ENCODE peak calls at places on chromosomes 12 and 14, in six cellular contexts. One of them, this sample, is unnamed.
A peak's percentile ranks its signal among the peaks of the same experiment; 100 is the strongest.

GRCh38 chr14:21268612-21269251 is 510 bp downstream of the HNRNPC start:
- DNase-seq in IMR-90: peak; percentile 65
- DNase-seq in HepG2: peak; percentile 77
- DNase-seq in K562: peak; percentile 42
- DNase-seq in HEK293T: no peak
- DNase-seq in GM12878: no peak
- DNase-seq in this sample: peak; percentile 78

GRCh38 chr12:99911076-99911475 is 73.7 kb downstream of the ANKS1B start:
- DNase-seq in IMR-90: peak; percentile 89
- DNase-seq in HepG2: peak; percentile 5
- DNase-seq in K562: no peak
- DNase-seq in HEK293T: no peak
- DNase-seq in GM12878: no peak
- DNase-seq in this sample: peak; percentile 50

GRCh38 chr12:129201029-129201428 is 347.8 kb downstream of the GLT1D1 start:
- DNase-seq in IMR-90: no peak
- DNase-seq in HepG2: no peak
- DNase-seq in K562: no peak
- DNase-seq in HEK293T: no peak
- DNase-seq in GM12878: no peak
- DNase-seq in this sample: no peak

GRCh38 chr12:108696111-108696995 is 35.0 kb downstream of the CORO1C start:
- DNase-seq in IMR-90: peak; percentile 100
- DNase-seq in HepG2: no peak
- DNase-seq in K562: peak; percentile 58
- DNase-seq in HEK293T: no peak
- DNase-seq in GM12878: no peak
- DNase-seq in this sample: no peak

GRCh38 chr12:105205322-105206048 is 30.5 kb downstream of the APPL2 start:
- DNase-seq in IMR-90: no peak
- DNase-seq in HepG2: no peak
- DNase-seq in K562: no peak
- DNase-seq in HEK293T: no peak
- DNase-seq in GM12878: no peak
- DNase-seq in this sample: no peak

GRCh38 chr14:73634333-73634833 is 10.4 kb upstream of the DNAL1 start:
- DNase-seq in IMR-90: no peak
- DNase-seq in HepG2: no peak
- DNase-seq in K562: no peak
- DNase-seq in HEK293T: no peak
- DNase-seq in GM12878: no peak
- DNase-seq in this sample: no peak

GRCh38 chr12:105431537-105431936 is 101.0 kb downstream of the C12orf75 start:
- DNase-seq in IMR-90: no peak
- DNase-seq in HepG2: no peak
- DNase-seq in K562: no peak
- DNase-seq in HEK293T: no peak
- DNase-seq in GM12878: no peak
- DNase-seq in this sample: no peak

GRCh38 chr14:95346266-95346665 is 26.6 kb upstream of the CLMN start:
- DNase-seq in IMR-90: no peak
- DNase-seq in HepG2: no peak
- DNase-seq in K562: no peak
- DNase-seq in HEK293T: no peak
- DNase-seq in GM12878: no peak
- DNase-seq in this sample: no peak

GRCh38 chr12:124684496-124684895 is 117.1 kb upstream of the NCOR2 start:
- DNase-seq in IMR-90: peak; percentile 11
- DNase-seq in HepG2: no peak
- DNase-seq in K562: no peak
- DNase-seq in HEK293T: no peak
- DNase-seq in GM12878: no peak
- DNase-seq in this sample: no peak

DNA sequence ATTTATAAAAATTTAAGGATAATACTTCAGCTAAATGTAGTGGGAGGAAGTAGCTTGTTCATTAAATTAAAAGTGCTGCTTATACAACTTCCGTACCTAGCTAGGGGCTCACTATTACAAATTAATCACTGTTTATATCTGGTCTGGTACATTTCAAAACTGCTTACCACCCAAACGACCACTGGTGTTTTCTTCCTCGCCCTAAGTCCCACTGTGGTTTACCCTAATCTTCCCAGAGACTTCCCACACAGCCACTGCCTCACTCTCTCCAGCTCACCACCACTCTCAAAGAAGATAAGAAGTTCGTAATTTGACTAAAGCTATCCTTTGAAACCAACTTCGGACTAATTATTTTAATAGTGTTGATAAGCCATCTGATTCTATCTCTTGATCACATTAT is 62.6 kb downstream of the PLXNC1 start:
- DNase-seq in IMR-90: no peak
- DNase-seq in HepG2: no peak
- DNase-seq in K562: no peak
- DNase-seq in HEK293T: no peak
- DNase-seq in GM12878: no peak
- DNase-seq in this sample: no peak
- TF ChIP-seq BHLHE40 in IMR-90: no peak
- TF ChIP-seq BHLHE40 in HepG2: no peak
- TF ChIP-seq BHLHE40 in K562: no peak
- TF ChIP-seq BHLHE40 in HEK293T: no peak
- TF ChIP-seq BHLHE40 in GM12878: no peak
- TF ChIP-seq BHLHE40 in this sample: no peak

GRCh38 chr12:57522887-57523705 is 472 bp downstream of the MBD6 start:
- DNase-seq in IMR-90: peak; percentile 49
- DNase-seq in HepG2: no peak
- DNase-seq in K562: peak; percentile 92
- DNase-seq in HEK293T: peak; percentile 56
- DNase-seq in GM12878: no peak
- DNase-seq in this sample: peak; percentile 46

GRCh38 chr12:57522019-57522886 is at the start of gene MBD6:
- DNase-seq in IMR-90: peak; percentile 91
- DNase-seq in HepG2: peak; percentile 89
- DNase-seq in K562: no peak
- DNase-seq in HEK293T: peak; percentile 92
- DNase-seq in GM12878: peak; percentile 86
- DNase-seq in this sample: peak; percentile 96

GRCh38 chr12:57520008-57520726 is at the start of gene DDIT3:
- DNase-seq in IMR-90: peak; percentile 98
- DNase-seq in HepG2: peak; percentile 97
- DNase-seq in K562: peak; percentile 95
- DNase-seq in HEK293T: peak; percentile 95
- DNase-seq in GM12878: peak; percentile 91
- DNase-seq in this sample: peak; percentile 99

GRCh38 chr12:57519758-57520007 is 631 bp downstream of the DDIT3 start:
- DNase-seq in IMR-90: no peak
- DNase-seq in HepG2: no peak
- DNase-seq in K562: no peak
- DNase-seq in HEK293T: no peak
- DNase-seq in GM12878: no peak
- DNase-seq in this sample: no peak

GRCh38 chr12:57521475-57522018 is 1.1 kb upstream of the MBD6 start:
- DNase-seq in IMR-90: peak; percentile 61
- DNase-seq in HepG2: peak; percentile 72
- DNase-seq in K562: no peak
- DNase-seq in HEK293T: no peak
- DNase-seq in GM12878: no peak
- DNase-seq in this sample: peak; percentile 70
- TF ChIP-seq BHLHE40 in IMR-90: no peak
- TF ChIP-seq BHLHE40 in HepG2: no peak
- TF ChIP-seq BHLHE40 in K562: peak; percentile 22
- TF ChIP-seq BHLHE40 in HEK293T: no peak
- TF ChIP-seq BHLHE40 in GM12878: no peak
- TF ChIP-seq BHLHE40 in this sample: no peak

GRCh38 chr12:109727746-109728726 is 14.4 kb downstream of the FAM222A start:
- DNase-seq in IMR-90: no peak
- DNase-seq in HepG2: no peak
- DNase-seq in K562: no peak
- DNase-seq in HEK293T: no peak
- DNase-seq in GM12878: no peak
- DNase-seq in this sample: no peak
- TF ChIP-seq BHLHE40 in IMR-90: no peak
- TF ChIP-seq BHLHE40 in HepG2: no peak
- TF ChIP-seq BHLHE40 in K562: no peak
- TF ChIP-seq BHLHE40 in HEK293T: no peak
- TF ChIP-seq BHLHE40 in GM12878: no peak
- TF ChIP-seq BHLHE40 in this sample: no peak

DNA sequence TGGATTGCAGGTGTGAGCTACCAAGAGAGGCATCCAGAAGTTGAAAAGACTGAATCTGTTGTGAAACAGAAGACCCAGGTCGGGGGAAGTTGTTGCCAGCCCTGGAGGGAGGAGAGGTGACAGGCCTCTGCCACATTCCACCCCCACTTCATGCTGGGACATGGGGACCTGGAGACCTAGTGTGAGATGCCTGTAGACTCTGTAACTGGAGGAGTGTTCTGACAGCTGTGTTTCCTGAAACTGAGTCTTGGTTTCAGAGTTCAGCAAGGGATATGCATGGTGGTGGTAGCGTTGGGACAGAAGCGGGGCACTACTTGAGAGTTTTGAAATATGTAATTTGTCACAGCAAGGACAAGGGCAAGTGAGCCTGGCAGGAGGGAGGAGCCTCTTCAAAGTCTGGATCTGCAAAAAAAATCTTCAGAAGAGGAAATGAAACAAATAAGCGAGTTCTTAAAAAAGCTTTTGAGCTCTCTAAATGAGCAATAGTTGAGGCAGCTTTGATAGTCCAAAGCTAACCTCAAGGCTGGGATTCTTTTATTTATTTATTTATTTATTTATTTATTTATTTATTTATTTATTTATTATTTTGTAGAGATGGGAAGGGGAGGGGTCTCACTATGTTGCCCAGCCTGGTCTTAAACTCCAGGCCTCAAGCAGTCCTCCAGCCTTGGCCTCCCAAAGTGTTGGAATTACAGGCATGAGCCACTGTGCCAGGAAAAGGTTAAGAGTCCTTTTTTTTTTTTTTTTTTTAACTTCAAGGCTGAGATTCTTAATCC is 58.9 kb upstream of the EEA1 start:
- DNase-seq in IMR-90: no peak
- DNase-seq in HepG2: peak; percentile 45
- DNase-seq in K562: no peak
- DNase-seq in HEK293T: no peak
- DNase-seq in GM12878: peak; percentile 98
- DNase-seq in this sample: no peak
- TF ChIP-seq BHLHE40 in IMR-90: no peak
- TF ChIP-seq BHLHE40 in HepG2: no peak
- TF ChIP-seq BHLHE40 in K562: no peak
- TF ChIP-seq BHLHE40 in HEK293T: no peak
- TF ChIP-seq BHLHE40 in GM12878: peak; percentile 26
- TF ChIP-seq BHLHE40 in this sample: no peak

DNA sequence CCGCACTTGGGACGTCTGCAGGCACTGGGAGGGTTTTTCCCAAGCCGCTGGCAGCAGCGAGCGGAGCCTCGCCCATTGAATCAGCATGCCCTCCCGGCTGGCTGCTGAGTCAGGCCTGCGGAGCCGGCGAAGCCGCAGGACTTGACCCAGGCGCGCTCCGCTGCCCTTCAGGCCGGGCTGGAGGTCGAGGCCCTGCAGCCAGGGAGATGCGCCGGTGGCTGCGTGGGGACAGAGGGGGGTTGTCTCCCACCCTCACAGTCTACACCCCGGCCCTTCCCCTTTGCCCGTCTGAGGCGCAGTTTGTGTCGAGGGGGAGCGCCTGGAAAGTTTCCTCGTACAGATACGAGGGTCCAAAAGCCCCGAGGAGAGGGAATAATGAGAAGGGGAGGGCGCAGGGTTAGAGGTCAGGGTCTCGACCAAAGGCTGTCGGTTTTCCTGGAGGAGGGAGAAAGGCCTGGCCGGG is 759 bp upstream of the KLC1 start:
- DNase-seq in IMR-90: peak; percentile 79
- DNase-seq in HepG2: no peak
- DNase-seq in K562: peak; percentile 51
- DNase-seq in HEK293T: peak; percentile 46
- DNase-seq in GM12878: no peak
- DNase-seq in this sample: peak; percentile 83
- TF ChIP-seq BHLHE40 in IMR-90: no peak
- TF ChIP-seq BHLHE40 in HepG2: no peak
- TF ChIP-seq BHLHE40 in K562: no peak
- TF ChIP-seq BHLHE40 in HEK293T: no peak
- TF ChIP-seq BHLHE40 in GM12878: no peak
- TF ChIP-seq BHLHE40 in this sample: no peak

DNA sequence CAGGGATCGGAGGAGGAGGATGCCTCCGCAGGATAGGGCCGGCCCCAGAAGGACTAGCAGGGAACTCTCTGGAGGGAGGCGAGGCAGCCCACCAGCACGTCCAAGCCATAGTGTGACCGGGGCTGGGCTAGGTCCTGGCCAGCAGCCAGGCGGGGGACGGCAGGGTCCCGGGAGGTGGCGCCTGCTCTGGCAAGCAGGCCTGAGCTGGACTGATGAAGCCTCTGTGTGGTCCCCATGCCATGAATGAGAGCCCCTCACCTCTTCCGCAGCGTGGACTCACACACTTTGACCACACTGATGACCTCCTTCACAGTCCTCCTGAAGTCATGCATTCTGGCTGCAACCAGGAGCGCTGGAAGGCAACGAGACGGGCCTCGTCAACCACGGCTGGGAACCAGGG is 19.8 kb upstream of the BTBD6 start:
- DNase-seq in IMR-90: no peak
- DNase-seq in HepG2: no peak
- DNase-seq in K562: no peak
- DNase-seq in HEK293T: no peak
- DNase-seq in GM12878: no peak
- DNase-seq in this sample: no peak
- TF ChIP-seq BHLHE40 in IMR-90: no peak
- TF ChIP-seq BHLHE40 in HepG2: no peak
- TF ChIP-seq BHLHE40 in K562: no peak
- TF ChIP-seq BHLHE40 in HEK293T: no peak
- TF ChIP-seq BHLHE40 in GM12878: no peak
- TF ChIP-seq BHLHE40 in this sample: no peak